ENCODE peak calls at places on chromosomes 4 and X, in seven cellular contexts. H is NCI-H748 treated with DMSO at 0.1 percent for 48 hours; X is effector CD4-positive, alpha-beta T cell; R is aorta; T is CD4-positive, alpha-beta T cell; O is H9; D is fibroblast of the conjunctiva. L is an unnamed sample.

GRCh38 chrX:45761920-45762319 is 561.2 kb upstream of the DIPK2B start:
- DNase-seq in T (no peak), D (no peak), X (no peak), H (no peak), R (no peak), O (no peak), L (no peak)

GRCh38 chr4:39384563-39384962 is 18.4 kb upstream of the RFC1 start:
- DNase-seq in T (no peak), H (no peak), O (no peak), X (no peak), R (no peak), D (no peak), L (no peak)

GRCh38 chrX:152635941-152636340 is 1.8 kb upstream of the GABRQ start:
- DNase-seq in H (peak), O (peak), T (no peak), R (no peak), X (no peak), D (peak), L (no peak)

GRCh38 chr4:183504930-183505555 is at the start of gene ING2:
- DNase-seq in O (no peak), D (peak), X (no peak), R (no peak), T (no peak), H (no peak), L (no peak)

GRCh38 chr4:94175553-94176260 is 32.0 kb upstream of the SMARCAD1 start:
- DNase-seq in D (no peak), R (no peak), X (no peak), O (no peak), T (no peak), H (no peak), L (no peak)

GRCh38 chrX:13864264-13864663 is 47.4 kb upstream of the GPM6B start:
- DNase-seq in D (peak), O (no peak), H (no peak), T (no peak), R (no peak), X (no peak), L (no peak)

GRCh38 chr4:83875437-83875836 is 339.5 kb downstream of the GPAT3 start:
- DNase-seq in R (no peak), D (no peak), X (no peak), O (no peak), H (no peak), T (no peak), L (no peak)

GRCh38 chr4:41106081-41106480 is 108.3 kb downstream of the APBB2 start:
- DNase-seq in H (no peak), T (no peak), O (no peak), X (no peak), D (no peak), R (no peak), L (no peak)

GRCh38 chrX:50638123-50638522 is 167.5 kb upstream of the DGKK start:
- DNase-seq in R (peak), T (no peak), O (no peak), X (no peak), D (no peak), H (no peak), L (no peak)

GRCh38 chr4:127698789-127699200 is 31.4 kb upstream of the SLC25A31 start:
- DNase-seq in O (no peak), D (peak), R (no peak), T (no peak), H (no peak), X (no peak), L (no peak)

GRCh38 chr4:85952518-85952917 is 407.3 kb downstream of the MAPK10 start:
- DNase-seq in T (no peak), O (no peak), D (no peak), X (no peak), H (no peak), R (no peak), L (no peak)

GRCh38 chrX:25048176-25048575 is 32.4 kb upstream of the ARX start:
- DNase-seq in T (no peak), X (no peak), O (no peak), H (no peak), D (no peak), R (no peak), L (no peak)

GRCh38 chrX:68832101-68832416 is 3.2 kb downstream of the EFNB1 start:
- DNase-seq in R (peak), D (peak), X (no peak), O (peak), H (no peak), T (no peak), L (no peak)

GRCh38 chr4:17475481-17475880 is 36.4 kb downstream of the QDPR start:
- DNase-seq in R (no peak), T (no peak), X (no peak), D (no peak), H (no peak), O (no peak), L (no peak)

GRCh38 chr4:175125410-175126068 is 207.4 kb downstream of the ADAM29 start:
- DNase-seq in R (no peak), O (no peak), D (no peak), X (no peak), H (no peak), T (no peak), L (no peak)